ENCODE peak calls at places on chromosomes 12 and 14, in five cellular contexts. O, D, C, N and J are unnamed samples.

GRCh38 chr14:67665886-67666285 is 8.5 kb downstream of the VTI1B start:
- DNase-seq in O (no peak), D (no peak), C (no peak), N (no peak), J (no peak)

GRCh38 chr14:91029451-91030217 is 30.8 kb downstream of the RPS6KA5 start:
- DNase-seq in O (no peak), D (no peak), C (no peak), N (no peak), J (no peak)

GRCh38 chr14:51369814-51370213 is 129.8 kb downstream of the TMX1 start:
- DNase-seq in O (peak; percentile 5), D (no peak), C (no peak), N (no peak), J (no peak)

GRCh38 chr14:100441271-100441947 is 118.3 kb downstream of the SLC25A47 start:
- DNase-seq in O (no peak), D (no peak), C (no peak), N (no peak), J (no peak)

GRCh38 chr14:66104486-66104885 is 381.7 kb upstream of the CCDC196 start:
- DNase-seq in O (no peak), D (no peak), C (no peak), N (no peak), J (no peak)

GRCh38 chr12:9741726-9742125 is 8.8 kb upstream of the CLECL1 start:
- DNase-seq in O (no peak), D (no peak), C (no peak), N (no peak), J (no peak)

GRCh38 chr12:6036509-6036908 is 88.0 kb downstream of the VWF start:
- DNase-seq in O (no peak), D (no peak), C (no peak), N (no peak), J (no peak)

GRCh38 chr14:92122351-92122677 is 545 bp downstream of the CPSF2 start:
- DNase-seq in O (no peak), D (peak; percentile 47), C (no peak), N (peak; percentile 10), J (peak; percentile 53)

GRCh38 chr14:94663965-94664704 is 51.9 kb downstream of the SERPINA3 start:
- DNase-seq in O (no peak), D (no peak), C (no peak), N (no peak), J (no peak)

GRCh38 chr12:7555752-7556151 is 52.2 kb upstream of the CD163 start:
- DNase-seq in O (no peak), D (no peak), C (no peak), N (no peak), J (no peak)

GRCh38 chr14:42110167-42110566 is 503.5 kb downstream of the LRFN5 start:
- DNase-seq in O (peak; percentile 15), D (peak; percentile 57), C (no peak), N (peak; percentile 5), J (no peak)

GRCh38 chr14:75804570-75805275 is 143.7 kb downstream of the TTLL5 start:
- DNase-seq in O (no peak), D (no peak), C (no peak), N (no peak), J (no peak)

GRCh38 chr12:133105620-133106019 is 24.5 kb downstream of the ZNF891 start:
- DNase-seq in O (no peak), D (no peak), C (no peak), N (no peak), J (no peak)

GRCh38 chr12:80937391-80938238 is at the start of gene LIN7A:
- DNase-seq in O (peak; percentile 45), D (peak; percentile 48), C (peak; percentile 66), N (peak; percentile 12), J (peak; percentile 84)

GRCh38 chr12:104480826-104481457 is 24.2 kb downstream of the CHST11 start:
- DNase-seq in O (no peak), D (no peak), C (peak; percentile 68), N (no peak), J (no peak)

GRCh38 chr14:105098316-105098715 is 33.1 kb upstream of the GPR132 start:
- DNase-seq in O (no peak), D (no peak), C (no peak), N (no peak), J (no peak)

GRCh38 chr12:122081108-122081696 is 2.6 kb downstream of the MLXIP start:
- DNase-seq in O (no peak), D (no peak), C (no peak), N (no peak), J (no peak)

GRCh38 chr12:30725739-30726138 is 29.0 kb downstream of the CAPRIN2 start:
- DNase-seq in O (no peak), D (no peak), C (no peak), N (peak; percentile 56), J (no peak)

GRCh38 chr14:54567224-54567633 is 301 bp downstream of the SAMD4A start:
- DNase-seq in O (peak; percentile 46), D (peak; percentile 37), C (no peak), N (no peak), J (no peak)

GRCh38 chr12:56408799-56409417 is 40.3 kb downstream of the TIMELESS start:
- DNase-seq in O (no peak), D (no peak), C (no peak), N (no peak), J (peak; percentile 1)

GRCh38 chr12:3713483-3713882 is 39.4 kb downstream of the CRACR2A start:
- DNase-seq in O (no peak), D (no peak), C (no peak), N (no peak), J (no peak)

GRCh38 chr12:2335109-2335508 is 282.3 kb downstream of the CACNA1C start:
- DNase-seq in O (no peak), D (no peak), C (no peak), N (no peak), J (no peak)

GRCh38 chr12:80241576-80242273 is 142.4 kb downstream of the OTOGL start:
- DNase-seq in O (no peak), D (no peak), C (no peak), N (no peak), J (no peak)

GRCh38 chr12:22100952-22101748 is 55.1 kb downstream of the CMAS start:
- DNase-seq in O (peak; percentile 53), D (no peak), C (peak; percentile 28), N (no peak), J (peak; percentile 54)

GRCh38 chr12:79991586-79991985 is 56.7 kb upstream of the PPP1R12A start:
- DNase-seq in O (no peak), D (no peak), C (no peak), N (no peak), J (no peak)

GRCh38 chr12:1922075-1922709 is 3.7 kb upstream of the CACNA2D4 start:
- DNase-seq in O (no peak), D (no peak), C (no peak), N (no peak), J (no peak)

GRCh38 chr12:51975196-51975595 is 23.7 kb downstream of the ACVR1B start:
- DNase-seq in O (no peak), D (no peak), C (no peak), N (no peak), J (no peak)

GRCh38 chr12:99367181-99367580 is 280.4 kb upstream of the GARIN6 start:
- DNase-seq in O (no peak), D (no peak), C (no peak), N (no peak), J (peak; percentile 72)

GRCh38 chr12:124392271-124392990 is 97.5 kb downstream of the RFLNA start:
- DNase-seq in O (peak; percentile 36), D (no peak), C (peak; percentile 60), N (peak; percentile 90), J (no peak)

GRCh38 chr12:69688496-69689427 is 10.3 kb downstream of the BEST3 start:
- DNase-seq in O (peak; percentile 51), D (no peak), C (peak; percentile 80), N (peak; percentile 86), J (peak; percentile 99)

GRCh38 chr12:76552343-76552938 is 7.1 kb downstream of the OSBPL8 start:
- DNase-seq in O (no peak), D (no peak), C (no peak), N (no peak), J (no peak)

GRCh38 chr12:92080390-92081285 is 65.0 kb downstream of the BTG1 start:
- DNase-seq in O (no peak), D (no peak), C (no peak), N (peak; percentile 66), J (no peak)

GRCh38 chr12:77571127-77571526 is 259.6 kb upstream of the NAV3 start:
- DNase-seq in O (no peak), D (no peak), C (no peak), N (no peak), J (no peak)

GRCh38 chr12:119409043-119409442 is 74.5 kb downstream of the CCDC60 start:
- DNase-seq in O (no peak), D (no peak), C (no peak), N (no peak), J (no peak)

GRCh38 chr14:64303471-64303917 is 9.3 kb upstream of the ESR2 start:
- DNase-seq in O (no peak), D (peak; percentile 80), C (no peak), N (peak; percentile 82), J (peak; percentile 82)

GRCh38 chr14:59564356-59564755 is 12.3 kb downstream of the CCDC175 start:
- DNase-seq in O (no peak), D (no peak), C (no peak), N (no peak), J (peak; percentile 90)

GRCh38 chr14:96086574-96087077 is 47.5 kb downstream of the C14orf132 start:
- DNase-seq in O (no peak), D (no peak), C (no peak), N (no peak), J (no peak)

GRCh38 chr14:103301512-103302197 is 32.4 kb upstream of the EIF5 start:
- DNase-seq in O (no peak), D (no peak), C (no peak), N (no peak), J (no peak)